ENCODE peak calls at places on chromosomes 6 and 20, in five cellular contexts. F is AG08396; Q is CD8-positive, alpha-beta T cell; W is amniotic stem cell; H is naive B cell. K is an unnamed sample.

GRCh38 chr20:13220194-13220856 is 749 bp upstream of the ISM1 start:
- DNase-seq in F (peak; percentile 22), H (no peak), Q (no peak), W (no peak), K (no peak)

GRCh38 chr20:16580127-16580526 is 6.9 kb upstream of the KIF16B start:
- DNase-seq in H (no peak), W (no peak), Q (no peak), F (peak; percentile 57), K (no peak)

GRCh38 chr20:6559791-6560190 is 207.7 kb upstream of the BMP2 start:
- DNase-seq in F (no peak), Q (no peak), H (no peak), W (no peak), K (no peak)

GRCh38 chr6:30830438-30830837 is 53.9 kb upstream of the DDR1 start:
- DNase-seq in W (no peak), H (no peak), F (no peak), Q (no peak), K (no peak)

GRCh38 chr6:50724381-50725124 is 11.2 kb downstream of the TFAP2D start:
- DNase-seq in W (no peak), F (no peak), Q (no peak), H (no peak), K (no peak)

GRCh38 chr6:69138893-69139494 is 503.9 kb downstream of the ADGRB3 start:
- DNase-seq in W (no peak), Q (no peak), H (no peak), F (no peak), K (no peak)

GRCh38 chr6:30767158-30767943 is 23.0 kb upstream of the IER3 start:
- DNase-seq in F (no peak), Q (no peak), W (no peak), H (no peak), K (no peak)

GRCh38 chr6:168994966-168995365 is 258.7 kb downstream of the THBS2 start:
- DNase-seq in W (no peak), H (no peak), F (no peak), Q (no peak), K (no peak)

GRCh38 chr20:31570735-31571617 is 34.1 kb upstream of the ID1 start:
- DNase-seq in Q (no peak), F (no peak), H (no peak), W (no peak), K (no peak)

GRCh38 chr20:58078741-58079522 is 149.5 kb downstream of the ANKRD60 start:
- DNase-seq in Q (no peak), W (no peak), H (no peak), F (no peak), K (no peak)

GRCh38 chr6:38212579-38212978 is 393.1 kb downstream of the ZFAND3 start:
- DNase-seq in Q (no peak), H (no peak), W (no peak), F (no peak), K (no peak)

GRCh38 chr20:34708621-34709043 is 4.5 kb downstream of the TP53INP2 start:
- DNase-seq in F (peak; percentile 48), W (no peak), H (peak; percentile 69), Q (peak; percentile 28), K (peak; percentile 81)

GRCh38 chr6:54112171-54112650 is 968 bp downstream of the MLIP start:
- DNase-seq in F (no peak), H (no peak), W (no peak), Q (no peak), K (no peak)

GRCh38 chr20:19977373-19977770 is 39.8 kb upstream of the NAA20 start:
- DNase-seq in H (no peak), Q (no peak), W (no peak), F (peak; percentile 26), K (no peak)